ENCODE peak calls at places on chromosome 15, in nine cellular contexts. A is stimulated activated CD4-positive, alpha-beta T cell treated with anti-CD3 and anti-CD28 coated beads, Interleukin-15, amount 100 ng/mL, for 24 hours; P is posterior vena cava; U is HEK293T; Q is C1 segment of cervical spinal cord; T is type B pancreatic cell; I is COR-L47; B is heart left ventricle; W is ELR. R is an unnamed sample.

GRCh38 chr15:47517737-47518136 is 199.6 kb upstream of the SEMA6D start:
- DNase-seq in A (no peak), P (no peak), U (no peak), Q (no peak), T (no peak), I (no peak), B (no peak), W (no peak), R (no peak)

GRCh38 chr15:77059761-77060345 is 11.1 kb downstream of the TSPAN3 start:
- DNase-seq in A (no peak), P (no peak), U (no peak), Q (no peak), T (no peak), I (no peak), B (no peak), W (no peak), R (no peak)

GRCh38 chr15:48360841-48361240 is 29.6 kb downstream of the DUT start:
- DNase-seq in A (no peak), P (no peak), U (no peak), Q (no peak), T (no peak), I (no peak), B (no peak), W (peak), R (no peak)

GRCh38 chr15:74543583-74543982 is 2.6 kb downstream of the ARID3B start:
- DNase-seq in A (peak), P (no peak), U (no peak), Q (no peak), T (no peak), I (no peak), B (no peak), W (peak), R (no peak)

GRCh38 chr15:97026781-97027180 is 696.3 kb downstream of the NR2F2 start:
- DNase-seq in A (no peak), P (no peak), U (no peak), Q (no peak), T (no peak), I (no peak), B (no peak), W (peak), R (no peak)

GRCh38 chr15:29014493-29014892 is 128.7 kb downstream of the APBA2 start:
- DNase-seq in A (no peak), P (peak), U (no peak), Q (no peak), T (no peak), I (no peak), B (no peak), W (peak), R (no peak)

GRCh38 chr15:70473623-70474366 is 289.6 kb downstream of the UACA start:
- DNase-seq in A (no peak), P (peak), U (no peak), Q (no peak), T (no peak), I (no peak), B (no peak), W (no peak), R (no peak)

GRCh38 chr15:81411056-81411455 is 37.0 kb upstream of the TMC3 start:
- DNase-seq in A (no peak), P (no peak), U (no peak), Q (no peak), T (no peak), I (no peak), B (no peak), W (peak), R (no peak)

GRCh38 chr15:32718082-32718821 is 448 bp downstream of the GREM1 start:
- DNase-seq in A (peak), P (no peak), U (no peak), Q (no peak), T (no peak), I (no peak), B (peak), W (peak), R (no peak)

GRCh38 chr15:90035835-90036220 is 34.7 kb downstream of the ZNF710 start:
- DNase-seq in A (no peak), P (peak), U (no peak), Q (no peak), T (no peak), I (no peak), B (peak), W (no peak), R (no peak)